ENCODE peak calls at places on chromosomes 5 and 9, in nine cellular contexts. V, Z, W, Y, Q, X, R, B and U are unnamed samples.

GRCh38 chr5:170479484-170479883 is 24.3 kb upstream of the KCNIP1 start:
- DNase-seq in V (no peak), Z (no peak), W (no peak), Y (no peak), Q (no peak), X (no peak), R (no peak), B (no peak), U (peak)

GRCh38 chr5:172028167-172028566 is 21.7 kb upstream of the FBXW11 start:
- DNase-seq in V (no peak), Z (no peak), W (no peak), Y (no peak), Q (no peak), X (no peak), R (no peak), B (no peak), U (no peak)

GRCh38 chr9:82706781-82707180 is 356.2 kb downstream of the RASEF start:
- DNase-seq in V (no peak), Z (no peak), W (no peak), Y (no peak), Q (no peak), X (no peak), R (no peak), B (no peak), U (no peak)

GRCh38 chr5:42992035-42992570 is 48.0 kb downstream of the ANXA2R start:
- DNase-seq in V (no peak), Z (peak), W (peak), Y (no peak), Q (peak), X (peak), R (peak), B (peak), U (no peak)

GRCh38 chr9:132357764-132358163 is 3.0 kb upstream of the SETX start:
- DNase-seq in V (no peak), Z (no peak), W (no peak), Y (no peak), Q (no peak), X (no peak), R (no peak), B (no peak), U (no peak)

GRCh38 chr9:27591093-27591492 is 17.8 kb upstream of the C9orf72 start:
- DNase-seq in V (no peak), Z (no peak), W (no peak), Y (no peak), Q (no peak), X (no peak), R (no peak), B (no peak), U (no peak)

GRCh38 chr9:93166699-93167098 is 17.2 kb upstream of the WNK2 start:
- DNase-seq in V (no peak), Z (no peak), W (no peak), Y (no peak), Q (peak), X (no peak), R (no peak), B (no peak), U (no peak)

GRCh38 chr9:91384954-91385353 is 23.2 kb upstream of the AUH start:
- DNase-seq in V (no peak), Z (no peak), W (no peak), Y (no peak), Q (no peak), X (no peak), R (no peak), B (no peak), U (no peak)

GRCh38 chr9:87465791-87466190 is 31.9 kb upstream of the DAPK1 start:
- DNase-seq in V (no peak), Z (no peak), W (no peak), Y (no peak), Q (no peak), X (no peak), R (no peak), B (no peak), U (no peak)

GRCh38 chr5:178416919-178417318 is 173.3 kb downstream of the COL23A1 start:
- DNase-seq in V (no peak), Z (peak), W (no peak), Y (no peak), Q (no peak), X (no peak), R (no peak), B (no peak), U (peak)

GRCh38 chr5:135993894-135994514 is 34.8 kb upstream of the TGFBI start:
- DNase-seq in V (no peak), Z (no peak), W (no peak), Y (no peak), Q (no peak), X (peak), R (no peak), B (no peak), U (no peak)

GRCh38 chr5:98905857-98906688 is 22.7 kb downstream of the CHD1 start:
- DNase-seq in V (no peak), Z (peak), W (no peak), Y (no peak), Q (no peak), X (peak), R (no peak), B (no peak), U (no peak)

GRCh38 chr9:95796029-95796428 is 79.5 kb upstream of the ERCC6L2 start:
- DNase-seq in V (no peak), Z (no peak), W (no peak), Y (no peak), Q (no peak), X (no peak), R (no peak), B (no peak), U (no peak)

GRCh38 chr9:136754059-136754572 is 3.9 kb downstream of the LCN8 start:
- DNase-seq in V (no peak), Z (no peak), W (no peak), Y (no peak), Q (no peak), X (no peak), R (no peak), B (no peak), U (no peak)

GRCh38 chr9:90306118-90306517 is 336.5 kb downstream of the DIRAS2 start:
- DNase-seq in V (no peak), Z (no peak), W (no peak), Y (no peak), Q (no peak), X (no peak), R (no peak), B (no peak), U (no peak)

GRCh38 chr5:159456722-159457462 is 126.6 kb upstream of the IL12B start:
- DNase-seq in V (no peak), Z (no peak), W (no peak), Y (no peak), Q (no peak), X (peak), R (no peak), B (peak), U (peak)

GRCh38 chr9:882416-882931 is 41.0 kb downstream of the DMRT1 start:
- DNase-seq in V (no peak), Z (no peak), W (no peak), Y (no peak), Q (no peak), X (no peak), R (no peak), B (no peak), U (no peak)

GRCh38 chr5:159951387-159951786 is 35.1 kb downstream of the ADRA1B start:
- DNase-seq in V (no peak), Z (no peak), W (no peak), Y (no peak), Q (no peak), X (no peak), R (no peak), B (no peak), U (no peak)

GRCh38 chr5:176778921-176779465 is 31.4 kb upstream of the UNC5A start:
- DNase-seq in V (no peak), Z (no peak), W (no peak), Y (no peak), Q (no peak), X (no peak), R (no peak), B (no peak), U (no peak)